ENCODE peak calls at places on chromosomes 13 and 19, in four cellular contexts. O is HepG2, N is H1, X is GM12878. V is an unnamed sample.

GRCh38 chr19:43438291-43439162 is 23.8 kb downstream of the TEX101 start:
- DNase-seq in O (no peak), X (no peak), N (no peak), V (no peak)

GRCh38 chr13:41384749-41385503 is 72.4 kb upstream of the RGCC start:
- DNase-seq in O (no peak), N (no peak), X (no peak), V (peak)

GRCh38 chr13:113935523-113935922 is 38.4 kb downstream of the C13orf46 start:
- DNase-seq in O (no peak), X (no peak), N (no peak), V (no peak)

GRCh38 chr13:51618626-51619025 is 34.4 kb downstream of the WDFY2 start:
- DNase-seq in O (no peak), X (no peak), N (no peak), V (no peak)

GRCh38 chr13:31556376-31556775 is 182.9 kb upstream of the RXFP2 start:
- DNase-seq in O (no peak), X (no peak), N (no peak), V (no peak)

GRCh38 chr19:19338082-19338481 is 17.5 kb downstream of the MAU2 start:
- DNase-seq in X (no peak), N (no peak), O (no peak), V (no peak)

GRCh38 chr19:9865732-9866627 is 30.9 kb downstream of the PIN1 start:
- DNase-seq in X (no peak), N (no peak), O (no peak), V (no peak)

GRCh38 chr13:44172411-44172810 is 201.2 kb upstream of the SERP2 start:
- DNase-seq in N (no peak), O (no peak), X (no peak), V (no peak)

GRCh38 chr19:4014541-4015491 is 7.3 kb downstream of the PIAS4 start:
- DNase-seq in O (no peak), N (no peak), X (no peak), V (no peak)

GRCh38 chr13:32201809-32202208 is 113.4 kb downstream of the ZAR1L start:
- DNase-seq in O (no peak), N (no peak), X (no peak), V (no peak)

GRCh38 chr13:46173656-46174055 is 8.3 kb downstream of the LCP1 start:
- DNase-seq in N (no peak), X (no peak), O (no peak), V (no peak)

GRCh38 chr13:40302351-40302750 is 364.1 kb downstream of the FOXO1 start:
- DNase-seq in N (no peak), O (no peak), X (no peak), V (no peak)

GRCh38 chr19:13640611-13641010 is 123.7 kb upstream of the MRI1 start:
- DNase-seq in O (no peak), N (no peak), X (no peak), V (no peak)
- TF ChIP-seq SP1 in O (no peak), N (no peak), X (no peak), V (no peak)

GRCh38 chr13:63954683-63955082 is 2539.0 kb upstream of the PCDH20 start:
- DNase-seq in O (no peak), N (no peak), X (no peak), V (no peak)
- TF ChIP-seq SUZ12 in O (no peak), N (no peak), X (no peak), V (no peak)

DNA sequence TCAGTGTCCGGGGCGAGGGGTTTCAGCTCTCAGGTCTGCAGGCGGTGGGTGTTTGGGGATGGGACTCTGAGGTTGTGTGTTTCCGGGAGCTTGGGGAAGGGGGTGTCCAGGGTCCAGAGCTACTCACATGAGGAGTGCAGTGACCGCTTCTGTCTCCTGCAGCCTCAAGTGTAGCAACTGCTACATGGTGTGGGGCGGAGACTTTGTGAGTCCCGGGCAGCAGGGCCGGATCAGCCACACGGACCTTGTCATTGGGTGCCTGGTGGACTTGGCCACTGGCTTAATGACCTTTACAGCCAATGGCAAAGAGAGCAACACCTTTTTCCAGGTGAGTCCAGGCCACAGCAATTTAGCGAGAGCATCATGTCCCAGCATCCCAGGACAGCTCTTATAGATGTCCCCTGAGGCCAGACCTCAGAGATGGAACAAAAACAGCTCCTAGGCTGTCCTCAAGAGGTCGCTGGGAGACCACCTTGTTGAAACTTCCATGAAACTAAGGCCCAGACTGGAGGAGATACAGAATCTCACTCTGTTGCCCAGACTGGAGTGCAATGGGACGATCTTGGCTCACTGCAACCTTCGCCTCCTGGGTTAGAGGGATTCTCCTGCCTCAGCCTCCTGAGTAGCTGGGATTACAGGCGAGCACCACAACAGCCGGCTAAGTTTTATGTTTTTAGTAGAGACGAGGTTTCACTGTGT is 44.9 kb downstream of the RYR1 start:
- DNase-seq in X (no peak), O (peak), N (no peak), V (peak)
- TF ChIP-seq SP1 in X (no peak), O (no peak), N (no peak), V (no peak)

GRCh38 chr13:83503424-83503823 is 378.9 kb downstream of the SLITRK1 start:
- DNase-seq in N (no peak), O (no peak), X (no peak), V (no peak)
- TF ChIP-seq SUZ12 in N (no peak), O (no peak), X (no peak), V (no peak)

GRCh38 chr13:28059214-28059613 is 41.2 kb downstream of the FLT3 start:
- DNase-seq in N (no peak), X (no peak), O (peak), V (peak)
- TF ChIP-seq SP1 in N (no peak), X (no peak), O (no peak), V (no peak)

GRCh38 chr13:93843082-93843481 is 616.5 kb downstream of the GPC6 start:
- DNase-seq in X (no peak), N (no peak), O (no peak), V (no peak)

GRCh38 chr13:93848247-93848646 is 621.6 kb downstream of the GPC6 start:
- DNase-seq in N (no peak), O (no peak), X (no peak), V (no peak)

DNA sequence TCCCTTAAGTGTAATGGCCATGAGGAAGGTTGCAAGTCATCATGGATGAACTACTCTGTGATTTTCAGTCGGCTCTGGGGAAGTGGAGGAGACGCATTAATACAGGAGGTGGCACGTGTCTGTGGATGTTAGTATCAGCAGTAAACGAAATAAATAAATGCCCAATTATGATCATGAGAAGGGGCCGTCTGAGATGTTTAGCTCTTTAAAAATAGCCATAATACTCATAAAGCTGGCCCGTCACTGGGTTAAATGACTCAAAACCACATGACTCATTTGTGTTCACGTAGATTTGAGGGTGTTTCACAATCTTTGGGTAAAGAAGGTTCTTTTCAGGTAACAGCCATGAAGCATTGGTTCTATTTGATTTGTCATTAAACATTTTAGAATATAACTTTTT is 620.6 kb downstream of the GPC6 start:
- DNase-seq in N (no peak), O (peak), X (no peak), V (no peak)
- TF ChIP-seq SUZ12 in N (no peak), O (no peak), X (no peak), V (no peak)

GRCh38 chr19:575527-576506 is 3.4 kb downstream of the BSG start:
- DNase-seq in N (no peak), O (no peak), X (no peak), V (no peak)

GRCh38 chr19:574658-575526 is 2.5 kb downstream of the BSG start:
- DNase-seq in O (peak), X (peak), N (no peak), V (no peak)

GRCh38 chr19:572140-572890 is at the start of gene BSG:
- DNase-seq in N (peak), O (peak), X (peak), V (peak)

GRCh38 chr19:571127-571974 is 1.0 kb upstream of the BSG start:
- DNase-seq in O (peak), X (peak), N (no peak), V (peak)

GRCh38 chr19:572891-573825 is 762 bp downstream of the BSG start:
- DNase-seq in O (no peak), X (no peak), N (no peak), V (no peak)
- TF ChIP-seq SP1 in O (no peak), X (no peak), N (no peak), V (no peak)

GRCh38 chr19:31103228-31103627 is 246.0 kb downstream of the TSHZ3 start:
- DNase-seq in N (no peak), O (no peak), X (no peak), V (no peak)
- TF ChIP-seq SUZ12 in N (no peak), O (no peak), X (no peak), V (no peak)

GRCh38 chr19:45424191-45425058 is 708 bp upstream of the ERCC1 start:
- DNase-seq in X (no peak), O (peak), N (no peak), V (peak)
- TF ChIP-seq SP1 in X (no peak), O (no peak), N (peak), V (no peak)

GRCh38 chr19:51980116-51980736 is 6.4 kb downstream of the ZNF350 start:
- DNase-seq in X (no peak), O (no peak), N (no peak), V (no peak)
- TF ChIP-seq SUZ12 in X (no peak), O (no peak), N (no peak), V (no peak)

V was measured in HEK293T.